ENCODE peak calls at places on chromosomes 5 and 9, in six cellular contexts. One of them, this sample, is unnamed.

GRCh38 chr5:132019857-132020555 is 8.5 kb upstream of the ACSL6 start:
- DNase-seq in osteoblast: no peak
- DNase-seq in CD4-positive, alpha-beta memory T cell: peak; percentile 82
- DNase-seq in fibroblast of lung: no peak
- DNase-seq in iPS DF 6.9: no peak
- DNase-seq in GM23248: no peak
- DNase-seq in this sample: peak; percentile 41

GRCh38 chr9:115250646-115251045 is 132.7 kb upstream of the TNC start:
- DNase-seq in fibroblast of lung: peak; percentile 86
- DNase-seq in iPS DF 6.9: no peak
- DNase-seq in GM23248: peak; percentile 60
- DNase-seq in CD4-positive, alpha-beta memory T cell: no peak
- DNase-seq in osteoblast: peak; percentile 84
- DNase-seq in this sample: no peak

GRCh38 chr5:142915840-142916424 is 145.8 kb downstream of the ARHGAP26 start:
- DNase-seq in osteoblast: no peak
- DNase-seq in fibroblast of lung: peak; percentile 27
- DNase-seq in iPS DF 6.9: no peak
- DNase-seq in GM23248: peak; percentile 43
- DNase-seq in CD4-positive, alpha-beta memory T cell: no peak
- DNase-seq in this sample: no peak

GRCh38 chr5:154997746-154998145 is 15.8 kb upstream of the KIF4B start:
- DNase-seq in CD4-positive, alpha-beta memory T cell: no peak
- DNase-seq in iPS DF 6.9: no peak
- DNase-seq in GM23248: no peak
- DNase-seq in fibroblast of lung: peak; percentile 2
- DNase-seq in osteoblast: no peak
- DNase-seq in this sample: no peak

GRCh38 chr9:35996358-35996970 is 38.5 kb upstream of the OR2S2 start:
- DNase-seq in GM23248: peak; percentile 91
- DNase-seq in CD4-positive, alpha-beta memory T cell: no peak
- DNase-seq in iPS DF 6.9: no peak
- DNase-seq in fibroblast of lung: no peak
- DNase-seq in osteoblast: peak; percentile 46
- DNase-seq in this sample: no peak

GRCh38 chr5:103079796-103080195 is 40.1 kb downstream of the GIN1 start:
- DNase-seq in GM23248: no peak
- DNase-seq in iPS DF 6.9: no peak
- DNase-seq in fibroblast of lung: no peak
- DNase-seq in CD4-positive, alpha-beta memory T cell: no peak
- DNase-seq in osteoblast: no peak
- DNase-seq in this sample: no peak

GRCh38 chr9:121651295-121652036 is at the start of gene DAB2IP:
- DNase-seq in iPS DF 6.9: no peak
- DNase-seq in osteoblast: peak; percentile 87
- DNase-seq in CD4-positive, alpha-beta memory T cell: no peak
- DNase-seq in GM23248: peak; percentile 69
- DNase-seq in fibroblast of lung: peak; percentile 29
- DNase-seq in this sample: no peak

GRCh38 chr5:12141496-12141895 is 237.2 kb upstream of the CTNND2 start:
- DNase-seq in GM23248: no peak
- DNase-seq in fibroblast of lung: no peak
- DNase-seq in osteoblast: no peak
- DNase-seq in iPS DF 6.9: no peak
- DNase-seq in CD4-positive, alpha-beta memory T cell: no peak
- DNase-seq in this sample: no peak

GRCh38 chr9:70411930-70412677 is 2.4 kb downstream of the KLF9 start:
- DNase-seq in CD4-positive, alpha-beta memory T cell: peak; percentile 67
- DNase-seq in iPS DF 6.9: no peak
- DNase-seq in fibroblast of lung: peak; percentile 94
- DNase-seq in GM23248: peak; percentile 91
- DNase-seq in osteoblast: peak; percentile 97
- DNase-seq in this sample: peak; percentile 69

GRCh38 chr5:170439246-170439943 is 50.2 kb upstream of the KCNMB1 start:
- DNase-seq in GM23248: no peak
- DNase-seq in osteoblast: no peak
- DNase-seq in fibroblast of lung: no peak
- DNase-seq in CD4-positive, alpha-beta memory T cell: no peak
- DNase-seq in iPS DF 6.9: no peak
- DNase-seq in this sample: no peak

GRCh38 chr5:159451197-159452052 is 121.1 kb upstream of the IL12B start:
- DNase-seq in fibroblast of lung: peak; percentile 97
- DNase-seq in CD4-positive, alpha-beta memory T cell: no peak
- DNase-seq in iPS DF 6.9: no peak
- DNase-seq in osteoblast: peak; percentile 94
- DNase-seq in GM23248: peak; percentile 97
- DNase-seq in this sample: no peak

GRCh38 chr5:95533106-95533505 is 21.7 kb downstream of the SKIC3 start:
- DNase-seq in CD4-positive, alpha-beta memory T cell: no peak
- DNase-seq in iPS DF 6.9: no peak
- DNase-seq in osteoblast: peak; percentile 3
- DNase-seq in fibroblast of lung: no peak
- DNase-seq in GM23248: peak; percentile 32
- DNase-seq in this sample: no peak

GRCh38 chr9:12464910-12465512 is 228.2 kb upstream of the TYRP1 start:
- DNase-seq in osteoblast: no peak
- DNase-seq in GM23248: peak; percentile 40
- DNase-seq in CD4-positive, alpha-beta memory T cell: no peak
- DNase-seq in fibroblast of lung: peak; percentile 38
- DNase-seq in iPS DF 6.9: no peak
- DNase-seq in this sample: no peak

GRCh38 chr9:32385135-32385884 is 867 bp downstream of the ACO1 start:
- DNase-seq in GM23248: peak; percentile 74
- DNase-seq in iPS DF 6.9: no peak
- DNase-seq in CD4-positive, alpha-beta memory T cell: no peak
- DNase-seq in fibroblast of lung: peak; percentile 17
- DNase-seq in osteoblast: no peak
- DNase-seq in this sample: no peak

GRCh38 chr5:74127377-74128338 is 501.7 kb downstream of the ARHGEF28 start:
- DNase-seq in CD4-positive, alpha-beta memory T cell: no peak
- DNase-seq in GM23248: peak; percentile 34
- DNase-seq in osteoblast: no peak
- DNase-seq in fibroblast of lung: peak; percentile 2
- DNase-seq in iPS DF 6.9: no peak
- DNase-seq in this sample: no peak

GRCh38 chr5:71894091-71894490 is 175.0 kb downstream of the CARTPT start:
- DNase-seq in fibroblast of lung: no peak
- DNase-seq in CD4-positive, alpha-beta memory T cell: no peak
- DNase-seq in GM23248: no peak
- DNase-seq in osteoblast: no peak
- DNase-seq in iPS DF 6.9: no peak
- DNase-seq in this sample: no peak

GRCh38 chr5:169694221-169694620 is 57.1 kb downstream of the DOCK2 start:
- DNase-seq in GM23248: no peak
- DNase-seq in iPS DF 6.9: no peak
- DNase-seq in fibroblast of lung: no peak
- DNase-seq in osteoblast: peak; percentile 17
- DNase-seq in CD4-positive, alpha-beta memory T cell: no peak
- DNase-seq in this sample: no peak

GRCh38 chr9:34650816-34651215 is 1.2 kb upstream of the IL11RA start:
- DNase-seq in osteoblast: no peak
- DNase-seq in fibroblast of lung: peak; percentile 61
- DNase-seq in GM23248: no peak
- DNase-seq in iPS DF 6.9: no peak
- DNase-seq in CD4-positive, alpha-beta memory T cell: no peak
- DNase-seq in this sample: no peak

GRCh38 chr9:7756088-7756487 is 43.5 kb downstream of the DMAC1 start:
- DNase-seq in CD4-positive, alpha-beta memory T cell: peak; percentile 1
- DNase-seq in iPS DF 6.9: no peak
- DNase-seq in fibroblast of lung: no peak
- DNase-seq in GM23248: no peak
- DNase-seq in osteoblast: no peak
- DNase-seq in this sample: no peak

GRCh38 chr9:91885746-91886432 is 64.1 kb downstream of the ROR2 start:
- DNase-seq in osteoblast: no peak
- DNase-seq in fibroblast of lung: no peak
- DNase-seq in iPS DF 6.9: no peak
- DNase-seq in GM23248: no peak
- DNase-seq in CD4-positive, alpha-beta memory T cell: no peak
- DNase-seq in this sample: no peak
- H3K4me3 ChIP-seq in osteoblast: no peak overlapping the region
- H3K4me3 ChIP-seq in fibroblast of lung: no peak overlapping the region
- H3K4me3 ChIP-seq in iPS DF 6.9: peak overlapping the region; percentile 0
- H3K4me3 ChIP-seq in GM23248: no peak overlapping the region
- H3K4me3 ChIP-seq in CD4-positive, alpha-beta memory T cell: no peak overlapping the region
- H3K4me3 ChIP-seq in this sample: no peak overlapping the region

GRCh38 chr5:113266227-113266912 is 168.4 kb downstream of the TSSK1B start:
- DNase-seq in fibroblast of lung: no peak
- DNase-seq in CD4-positive, alpha-beta memory T cell: no peak
- DNase-seq in osteoblast: no peak
- DNase-seq in iPS DF 6.9: no peak
- DNase-seq in GM23248: peak; percentile 36
- DNase-seq in this sample: no peak
- H3K4me1 ChIP-seq in fibroblast of lung: no peaks in the 10 kb centered on the region
- H3K4me1 ChIP-seq in CD4-positive, alpha-beta memory T cell: peaks cover 9% of the 10 kb centered on the region
- H3K4me1 ChIP-seq in osteoblast: peaks cover 4% of the 10 kb centered on the region
- H3K4me1 ChIP-seq in iPS DF 6.9: peaks cover 10% of the 10 kb centered on the region
- H3K4me1 ChIP-seq in GM23248: peaks cover 19% of the 10 kb centered on the region
- H3K4me1 ChIP-seq in this sample: no peaks in the 10 kb centered on the region

DNA sequence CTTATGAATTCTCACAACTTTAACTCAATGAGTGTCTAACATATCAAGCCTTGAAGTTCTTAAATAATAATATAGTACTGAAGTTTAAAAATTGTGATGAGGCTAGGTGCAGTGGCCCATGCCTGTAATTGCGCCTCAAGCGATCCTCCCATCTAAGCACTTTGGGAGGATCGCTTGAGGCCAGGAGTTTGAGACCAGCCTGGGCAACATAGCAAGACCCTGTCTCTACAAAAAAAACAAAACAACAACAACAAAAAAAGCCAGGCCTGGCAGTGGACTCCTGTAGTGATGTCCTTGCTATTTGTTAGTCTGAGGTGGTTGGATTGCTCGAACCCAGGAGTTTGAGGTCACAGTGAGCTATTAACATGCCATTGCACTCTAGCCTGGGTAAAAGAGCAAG is 98.4 kb downstream of the ADGRV1 start:
- DNase-seq in GM23248: no peak
- DNase-seq in fibroblast of lung: no peak
- DNase-seq in osteoblast: no peak
- DNase-seq in CD4-positive, alpha-beta memory T cell: no peak
- DNase-seq in iPS DF 6.9: no peak
- DNase-seq in this sample: no peak
- H3K9me3 ChIP-seq in GM23248: no peaks in the 10 kb centered on the region
- H3K9me3 ChIP-seq in fibroblast of lung: no peaks in the 10 kb centered on the region
- H3K9me3 ChIP-seq in osteoblast: no peaks in the 10 kb centered on the region
- H3K9me3 ChIP-seq in CD4-positive, alpha-beta memory T cell: no peaks in the 10 kb centered on the region
- H3K9me3 ChIP-seq in iPS DF 6.9: no peaks in the 10 kb centered on the region
- H3K9me3 ChIP-seq in this sample: no peaks in the 10 kb centered on the region

GRCh38 chr5:68264024-68264956 is 48.7 kb downstream of the PIK3R1 start:
- DNase-seq in CD4-positive, alpha-beta memory T cell: no peak
- DNase-seq in iPS DF 6.9: no peak
- DNase-seq in fibroblast of lung: peak; percentile 77
- DNase-seq in GM23248: peak; percentile 60
- DNase-seq in osteoblast: no peak
- DNase-seq in this sample: no peak
- H3K4me3 ChIP-seq in CD4-positive, alpha-beta memory T cell: no peak overlapping the region
- H3K4me3 ChIP-seq in iPS DF 6.9: no peak overlapping the region
- H3K4me3 ChIP-seq in fibroblast of lung: no peak overlapping the region
- H3K4me3 ChIP-seq in GM23248: no peak overlapping the region
- H3K4me3 ChIP-seq in osteoblast: no peak overlapping the region
- H3K4me3 ChIP-seq in this sample: no peak overlapping the region

GRCh38 chr5:151019331-151019730 is 1.1 kb upstream of the GPX3 start:
- DNase-seq in fibroblast of lung: no peak
- DNase-seq in CD4-positive, alpha-beta memory T cell: no peak
- DNase-seq in osteoblast: no peak
- DNase-seq in GM23248: no peak
- DNase-seq in iPS DF 6.9: no peak
- DNase-seq in this sample: no peak
- H3K4me1 ChIP-seq in fibroblast of lung: peaks cover 26% of the 10 kb centered on the region
- H3K4me1 ChIP-seq in CD4-positive, alpha-beta memory T cell: peaks cover 22% of the 10 kb centered on the region
- H3K4me1 ChIP-seq in osteoblast: peaks cover 31% of the 10 kb centered on the region
- H3K4me1 ChIP-seq in GM23248: no peaks in the 10 kb centered on the region
- H3K4me1 ChIP-seq in iPS DF 6.9: no peaks in the 10 kb centered on the region
- H3K4me1 ChIP-seq in this sample: peaks cover 13% of the 10 kb centered on the region

GRCh38 chr5:3339092-3339797 is 256.4 kb upstream of the IRX1 start:
- DNase-seq in osteoblast: no peak
- DNase-seq in CD4-positive, alpha-beta memory T cell: no peak
- DNase-seq in fibroblast of lung: no peak
- DNase-seq in GM23248: peak; percentile 62
- DNase-seq in iPS DF 6.9: no peak
- DNase-seq in this sample: no peak
- H3K9me3 ChIP-seq in osteoblast: no peaks in the 10 kb centered on the region
- H3K9me3 ChIP-seq in CD4-positive, alpha-beta memory T cell: no peaks in the 10 kb centered on the region
- H3K9me3 ChIP-seq in fibroblast of lung: no peaks in the 10 kb centered on the region
- H3K9me3 ChIP-seq in GM23248: no peaks in the 10 kb centered on the region
- H3K9me3 ChIP-seq in iPS DF 6.9: no peaks in the 10 kb centered on the region
- H3K9me3 ChIP-seq in this sample: no peaks in the 10 kb centered on the region

GRCh38 chr5:113232667-113233066 is 202.1 kb downstream of the TSSK1B start:
- DNase-seq in CD4-positive, alpha-beta memory T cell: no peak
- DNase-seq in osteoblast: no peak
- DNase-seq in fibroblast of lung: peak; percentile 32
- DNase-seq in GM23248: peak; percentile 42
- DNase-seq in iPS DF 6.9: no peak
- DNase-seq in this sample: no peak

GRCh38 chr5:113233606-113234005 is 201.2 kb downstream of the TSSK1B start:
- DNase-seq in CD4-positive, alpha-beta memory T cell: no peak
- DNase-seq in iPS DF 6.9: no peak
- DNase-seq in fibroblast of lung: no peak
- DNase-seq in osteoblast: peak; percentile 62
- DNase-seq in GM23248: no peak
- DNase-seq in this sample: no peak

GRCh38 chr5:113230711-113231652 is 203.8 kb downstream of the TSSK1B start:
- DNase-seq in CD4-positive, alpha-beta memory T cell: no peak
- DNase-seq in fibroblast of lung: no peak
- DNase-seq in iPS DF 6.9: no peak
- DNase-seq in GM23248: peak; percentile 74
- DNase-seq in osteoblast: peak; percentile 62
- DNase-seq in this sample: no peak

GRCh38 chr5:113231653-113232000 is 203.2 kb downstream of the TSSK1B start:
- DNase-seq in fibroblast of lung: no peak
- DNase-seq in CD4-positive, alpha-beta memory T cell: no peak
- DNase-seq in GM23248: no peak
- DNase-seq in osteoblast: no peak
- DNase-seq in iPS DF 6.9: no peak
- DNase-seq in this sample: no peak

GRCh38 chr5:113232246-113232645 is 202.5 kb downstream of the TSSK1B start:
- DNase-seq in osteoblast: peak; percentile 86
- DNase-seq in iPS DF 6.9: no peak
- DNase-seq in CD4-positive, alpha-beta memory T cell: no peak
- DNase-seq in fibroblast of lung: peak; percentile 49
- DNase-seq in GM23248: peak; percentile 80
- DNase-seq in this sample: no peak
- H3K4me3 ChIP-seq in osteoblast: no peak overlapping the region
- H3K4me3 ChIP-seq in iPS DF 6.9: no peak overlapping the region
- H3K4me3 ChIP-seq in CD4-positive, alpha-beta memory T cell: no peak overlapping the region
- H3K4me3 ChIP-seq in fibroblast of lung: no peak overlapping the region
- H3K4me3 ChIP-seq in GM23248: peak overlapping the region; percentile 27
- H3K4me3 ChIP-seq in this sample: no peak overlapping the region